ENCODE peak calls at places on chromosomes 3 and 15, in ten cellular contexts. J is GM12891, Z is GM12878, B is fibroblast of villous mesenchyme, N is NCI-H526 treated with DMSO at 0.1 percent for 48 hours, E is stomach, C is A549, F is HCT116, Q is MV-4-11, T is NCI-H1092 treated with DMSO at 0.1 percent for 48 hours. X is an unnamed sample.
A peak's percentile ranks its signal among the peaks of the same experiment; 100 is the strongest.

GRCh38 chr3:125212509-125213372 is at the start of gene SLC12A8:
- DNase-seq in J (no peak), Z (no peak), B (no peak), N (no peak), E (peak; percentile 41), C (no peak), F (no peak), Q (no peak), T (no peak), X (no peak)

GRCh38 chr3:99921377-99921695 is 103.7 kb downstream of the CMSS1 start:
- DNase-seq in J (no peak), Z (no peak), B (no peak), N (no peak), E (no peak), C (no peak), F (no peak), Q (no peak), T (no peak), X (no peak)

GRCh38 chr15:38598749-38599148 is 34.1 kb upstream of the RASGRP1 start:
- DNase-seq in J (no peak), Z (no peak), B (no peak), N (no peak), E (no peak), C (no peak), F (no peak), Q (no peak), T (no peak), X (no peak)

GRCh38 chr15:35306361-35306981 is 221.4 kb upstream of the NANOGP8 start:
- DNase-seq in J (no peak), Z (no peak), B (peak; percentile 70), N (no peak), E (no peak), C (no peak), F (peak; percentile 18), Q (no peak), T (no peak), X (no peak)

GRCh38 chr3:126377211-126377610 is 17.5 kb upstream of the CFAP100 start:
- DNase-seq in J (no peak), Z (no peak), B (no peak), N (no peak), E (no peak), C (no peak), F (no peak), Q (no peak), T (no peak), X (no peak)

GRCh38 chr3:146020969-146021368 is 140.0 kb downstream of the PLOD2 start:
- DNase-seq in J (no peak), Z (no peak), B (no peak), N (no peak), E (no peak), C (no peak), F (no peak), Q (peak; percentile 0), T (no peak), X (no peak)

GRCh38 chr15:90742082-90742481 is 24.9 kb downstream of the BLM start:
- DNase-seq in J (no peak), Z (no peak), B (no peak), N (no peak), E (no peak), C (no peak), F (no peak), Q (peak; percentile 8), T (no peak), X (no peak)

GRCh38 chr3:73461582-73461981 is 163.2 kb downstream of the PDZRN3 start:
- DNase-seq in J (no peak), Z (no peak), B (peak; percentile 46), N (no peak), E (no peak), C (no peak), F (no peak), Q (no peak), T (no peak), X (no peak)

GRCh38 chr3:108103971-108104797 is 13.4 kb upstream of the CD47 start:
- DNase-seq in J (no peak), Z (no peak), B (peak; percentile 58), N (no peak), E (peak; percentile 58), C (no peak), F (no peak), Q (no peak), T (peak; percentile 78), X (no peak)

GRCh38 chr3:59412506-59412905 is 362.7 kb upstream of the CFAP20DC start:
- DNase-seq in J (no peak), Z (no peak), B (no peak), N (no peak), E (no peak), C (no peak), F (no peak), Q (no peak), T (no peak), X (no peak)

GRCh38 chr15:66573719-66574641 is 8.2 kb upstream of the LCTL start:
- DNase-seq in J (no peak), Z (no peak), B (no peak), N (no peak), E (no peak), C (no peak), F (no peak), Q (no peak), T (no peak), X (no peak)

GRCh38 chr3:196378442-196378841 is 40.3 kb upstream of the TM4SF19 start:
- DNase-seq in J (no peak), Z (no peak), B (no peak), N (no peak), E (no peak), C (no peak), F (no peak), Q (peak; percentile 66), T (no peak), X (no peak)

GRCh38 chr3:170714562-170715535 is 129.0 kb upstream of the SLC7A14 start:
- DNase-seq in J (no peak), Z (no peak), B (peak; percentile 87), N (no peak), E (no peak), C (no peak), F (no peak), Q (no peak), T (no peak), X (no peak)

GRCh38 chr3:77320514-77320913 is 280.6 kb downstream of the ROBO2 start:
- DNase-seq in J (no peak), Z (no peak), B (peak; percentile 49), N (no peak), E (no peak), C (no peak), F (peak; percentile 1), Q (peak; percentile 27), T (no peak), X (peak; percentile 31)

GRCh38 chr3:108562565-108562964 is 26.7 kb downstream of the CIP2A start:
- DNase-seq in J (no peak), Z (no peak), B (no peak), N (no peak), E (no peak), C (no peak), F (no peak), Q (no peak), T (no peak), X (no peak)

GRCh38 chr15:81749667-81750360 is 296.0 kb downstream of the MEX3B start:
- DNase-seq in J (no peak), Z (no peak), B (no peak), N (no peak), E (no peak), C (no peak), F (no peak), Q (no peak), T (peak; percentile 39), X (no peak)

GRCh38 chr3:51353131-51353530 is 32.0 kb upstream of the MANF start:
- DNase-seq in J (no peak), Z (no peak), B (no peak), N (no peak), E (no peak), C (no peak), F (no peak), Q (no peak), T (no peak), X (no peak)

GRCh38 chr15:49421991-49422390 is 1.1 kb upstream of the FGF7 start:
- DNase-seq in J (no peak), Z (peak; percentile 12), B (peak; percentile 77), N (peak; percentile 10), E (peak; percentile 31), C (no peak), F (peak; percentile 54), Q (no peak), T (peak; percentile 22), X (peak; percentile 29)

GRCh38 chr3:18062289-18063025 is 320.0 kb upstream of the TBC1D5 start:
- DNase-seq in J (no peak), Z (no peak), B (no peak), N (no peak), E (no peak), C (no peak), F (no peak), Q (no peak), T (no peak), X (peak; percentile 10)

GRCh38 chr3:101873619-101874018 is 24.3 kb downstream of the NFKBIZ start:
- DNase-seq in J (no peak), Z (no peak), B (peak; percentile 93), N (no peak), E (no peak), C (no peak), F (no peak), Q (peak; percentile 66), T (no peak), X (no peak)

GRCh38 chr3:16504242-16504641 is 9.3 kb downstream of the RFTN1 start:
- DNase-seq in J (no peak), Z (peak; percentile 96), B (peak; percentile 59), N (no peak), E (no peak), C (no peak), F (no peak), Q (peak; percentile 98), T (no peak), X (no peak)

GRCh38 chr15:71052356-71052755 is 62.9 kb upstream of the THSD4 start:
- DNase-seq in J (no peak), Z (no peak), B (peak; percentile 64), N (no peak), E (no peak), C (no peak), F (no peak), Q (no peak), T (no peak), X (no peak)

GRCh38 chr3:46946856-46947544 is 29.5 kb downstream of the CCDC12 start:
- DNase-seq in J (no peak), Z (no peak), B (peak; percentile 83), N (no peak), E (peak; percentile 73), C (peak; percentile 34), F (no peak), Q (no peak), T (no peak), X (no peak)